ENCODE peak calls at places on chromosomes 3 and 15, in six cellular contexts. A is Peyer's patch; Y is naive thymus-derived CD4-positive, alpha-beta T cell; P is IMR-90; D is stomach; U is spleen. V is an unnamed sample. For H3K4me1, the result is how much of the 10 kb centered on the place peaks cover.

GRCh38 chr3:50126287-50127211 is 28.6 kb upstream of the SEMA3F start:
- DNase-seq in U (peak), D (peak), P (peak), A (no peak), Y (no peak), V (no peak)

GRCh38 chr3:111884411-111885018 is 25.4 kb downstream of the PHLDB2 start:
- DNase-seq in D (no peak), U (no peak), Y (no peak), A (no peak), P (no peak), V (no peak)

GRCh38 chr3:178060406-178060805 is 475.8 kb upstream of the KCNMB2 start:
- DNase-seq in Y (no peak), D (no peak), P (peak), U (no peak), A (no peak), V (peak)

GRCh38 chr15:49301562-49301961 is 121.5 kb upstream of the FGF7 start:
- DNase-seq in D (no peak), Y (no peak), P (peak), U (no peak), A (no peak), V (no peak)

GRCh38 chr3:166114448-166114847 is 277.2 kb upstream of the BCHE start:
- DNase-seq in A (no peak), P (no peak), U (no peak), D (no peak), Y (no peak), V (no peak)

GRCh38 chr15:39774688-39775267 is 7.9 kb downstream of the FSIP1 start:
- DNase-seq in Y (peak), A (no peak), P (no peak), U (no peak), D (no peak), V (no peak)

GRCh38 chr3:61685755-61686154 is 124.4 kb downstream of the PTPRG start:
- DNase-seq in Y (no peak), D (no peak), U (no peak), A (no peak), P (no peak), V (no peak)

GRCh38 chr15:69289312-69290146 is 9.2 kb upstream of the PAQR5 start:
- DNase-seq in D (no peak), U (no peak), P (peak), A (no peak), Y (no peak), V (peak)

GRCh38 chr15:38707802-38708671 is 143.4 kb upstream of the RASGRP1 start:
- DNase-seq in A (no peak), P (peak), D (peak), U (no peak), Y (no peak), V (peak)

GRCh38 chr15:45186771-45187577 is 792 bp downstream of the SHF start:
- DNase-seq in Y (no peak), A (no peak), P (no peak), U (peak), D (no peak), V (peak)

GRCh38 chr3:124928333-124929202 is 6.0 kb downstream of the MUC13 start:
- DNase-seq in D (peak), A (peak), P (peak), U (no peak), Y (peak), V (peak)

GRCh38 chr3:156729460-156730179 is 55.2 kb downstream of the TIPARP start:
- DNase-seq in D (no peak), U (no peak), A (no peak), Y (no peak), P (no peak), V (no peak)

GRCh38 chr3:97670952-97671351 is 93.6 kb upstream of the ARL6 start:
- DNase-seq in P (no peak), D (no peak), U (no peak), Y (no peak), A (no peak), V (no peak)

GRCh38 chr15:89672221-89673161 is 6.7 kb downstream of the PLIN1 start:
- DNase-seq in Y (no peak), U (no peak), D (no peak), A (no peak), P (peak), V (no peak)

GRCh38 chr3:170330366-170330765 is 27.1 kb upstream of the SKIL start:
- DNase-seq in A (no peak), D (peak), Y (no peak), U (no peak), P (peak), V (peak)

GRCh38 chr15:99983171-99983891 is 250.1 kb upstream of the LYSMD4 start:
- DNase-seq in Y (no peak), P (no peak), A (no peak), U (peak), D (no peak), V (no peak)

GRCh38 chr15:68349173-68349572 is 71.6 kb downstream of the FEM1B start:
- DNase-seq in Y (no peak), D (no peak), A (no peak), P (no peak), U (no peak), V (no peak)

GRCh38 chr3:194931366-194931765 is 245.7 kb downstream of the FAM43A start:
- DNase-seq in P (no peak), U (no peak), Y (no peak), D (no peak), A (no peak), V (peak)

GRCh38 chr15:80031841-80032240 is 27.6 kb upstream of the ZFAND6 start:
- DNase-seq in U (no peak), Y (no peak), P (no peak), A (no peak), D (no peak), V (peak)

GRCh38 chr3:171365489-171365888 is 94.7 kb downstream of the TNIK start:
- DNase-seq in U (no peak), Y (no peak), P (no peak), D (no peak), A (no peak), V (no peak)

GRCh38 chr3:4078903-4079302 is 224.3 kb upstream of the SETMAR start:
- DNase-seq in D (no peak), Y (no peak), U (no peak), P (no peak), A (no peak), V (no peak)

GRCh38 chr3:51734572-51734907 is 27.7 kb downstream of the GRM2 start:
- DNase-seq in D (no peak), Y (no peak), U (no peak), A (no peak), P (no peak), V (no peak)

GRCh38 chr3:142088522-142088921 is 60.8 kb downstream of the TFDP2 start:
- DNase-seq in D (no peak), A (no peak), P (no peak), Y (no peak), U (no peak), V (no peak)

GRCh38 chr3:42438193-42438592 is 27.8 kb upstream of the LYZL4 start:
- DNase-seq in A (no peak), Y (no peak), U (no peak), P (no peak), D (no peak), V (no peak)
- H3K4me1 ChIP-seq in A (under half), Y (under half), U (under half), P (under half), D (under half), V (under half)

GRCh38 chr15:29934251-29934650 is 112.0 kb upstream of the TJP1 start:
- DNase-seq in A (no peak), P (peak), Y (no peak), D (no peak), U (no peak), V (no peak)
- H3K4me1 ChIP-seq in A (under half), P (under half), Y (under half), D (under half), U (under half), V (under half)

GRCh38 chr3:18841422-18842343 is 306.6 kb upstream of the KCNH8 start:
- DNase-seq in Y (no peak), A (no peak), U (no peak), P (no peak), D (no peak), V (no peak)

GRCh38 chr3:18840535-18841137 is 307.7 kb upstream of the KCNH8 start:
- DNase-seq in Y (no peak), D (no peak), U (no peak), P (no peak), A (no peak), V (no peak)

GRCh38 chr3:18837137-18837536 is 311.2 kb upstream of the KCNH8 start:
- DNase-seq in D (no peak), P (no peak), U (no peak), A (no peak), Y (no peak), V (no peak)
- H3K4me1 ChIP-seq in D (under half), P (under half), U (under half), A (under half), Y (under half), V (under half)

GRCh38 chr3:172512363-172512762 is 10.9 kb downstream of the TNFSF10 start:
- DNase-seq in U (peak), P (no peak), Y (peak), D (peak), A (peak), V (peak)

GRCh38 chr3:172515130-172515918 is 7.9 kb downstream of the TNFSF10 start:
- DNase-seq in Y (no peak), D (no peak), U (no peak), P (peak), A (no peak), V (no peak)

GRCh38 chr3:172514678-172515077 is 8.6 kb downstream of the TNFSF10 start:
- DNase-seq in P (no peak), D (no peak), U (no peak), A (no peak), Y (no peak), V (no peak)

GRCh38 chr3:172511783-172512357 is 11.4 kb downstream of the TNFSF10 start:
- DNase-seq in U (peak), A (no peak), Y (no peak), P (no peak), D (no peak), V (no peak)

GRCh38 chr3:172513488-172513887 is 9.7 kb downstream of the TNFSF10 start:
- DNase-seq in Y (no peak), A (no peak), U (no peak), P (peak), D (no peak), V (no peak)
- H3K4me1 ChIP-seq in Y (half or more), A (under half), U (half or more), P (under half), D (half or more), V (under half)

GRCh38 chr3:12959838-12960378 is 113.3 kb downstream of the IQSEC1 start:
- DNase-seq in P (no peak), D (no peak), Y (no peak), U (peak), A (peak), V (no peak)
- H3K4me1 ChIP-seq in P (under half), D (half or more), Y (under half), U (half or more), A (under half), V (under half)